ENCODE peak calls at places on chromosomes 7 and 10, in five cellular contexts. M is endodermal cell, X is uterus, P is breast epithelium, Y is H9. L is an unnamed sample.

GRCh38 chr7:158827411-158828342 is 1.6 kb downstream of the ESYT2 start:
- DNase-seq in X (no peak), Y (no peak), P (no peak), M (no peak), L (no peak)

GRCh38 chr7:83614112-83614511 is 34.8 kb downstream of the SEMA3E start:
- DNase-seq in X (no peak), Y (no peak), M (no peak), P (no peak), L (no peak)

GRCh38 chr7:44320141-44320540 is 5.3 kb downstream of the CAMK2B start:
- DNase-seq in X (no peak), M (no peak), Y (no peak), P (no peak), L (no peak)

GRCh38 chr10:34768261-34768971 is 46.7 kb downstream of the PARD3 start:
- DNase-seq in X (no peak), M (peak; percentile 70), Y (no peak), P (peak; percentile 81), L (peak; percentile 76)

GRCh38 chr10:81179805-81180452 is 642.2 kb downstream of the SH2D4B start:
- DNase-seq in Y (peak; percentile 31), P (no peak), M (peak; percentile 58), X (no peak), L (no peak)

GRCh38 chr10:110758898-110759297 is 112.8 kb upstream of the PDCD4 start:
- DNase-seq in M (no peak), P (no peak), X (peak; percentile 34), Y (no peak), L (no peak)

GRCh38 chr10:112461029-112461887 is 14.2 kb downstream of the VTI1A start:
- DNase-seq in X (no peak), Y (no peak), M (no peak), P (no peak), L (no peak)

GRCh38 chr7:131688738-131689661 is 132.6 kb upstream of the PODXL start:
- DNase-seq in P (no peak), Y (peak; percentile 89), X (peak; percentile 45), M (peak; percentile 96), L (no peak)

GRCh38 chr10:113493943-113494342 is 58.9 kb upstream of the HABP2 start:
- DNase-seq in P (no peak), M (no peak), X (no peak), Y (no peak), L (no peak)

GRCh38 chr7:102466097-102466496 is 1.3 kb downstream of the LRWD1 start:
- DNase-seq in Y (no peak), X (no peak), P (no peak), M (no peak), L (no peak)

GRCh38 chr10:89476676-89477075 is 58.7 kb downstream of the SLC16A12 start:
- DNase-seq in X (no peak), Y (no peak), P (peak; percentile 69), M (no peak), L (no peak)

GRCh38 chr10:129922598-129923123 is 41.4 kb downstream of the EBF3 start:
- DNase-seq in M (no peak), P (peak; percentile 27), Y (no peak), X (no peak), L (no peak)

GRCh38 chr10:129927351-129928120 is 36.5 kb downstream of the EBF3 start:
- DNase-seq in Y (no peak), X (no peak), M (no peak), P (peak; percentile 35), L (no peak)

GRCh38 chr10:129921801-129922597 is 42.1 kb downstream of the EBF3 start:
- DNase-seq in P (no peak), M (no peak), Y (no peak), X (no peak), L (no peak)

GRCh38 chr10:129926066-129927055 is 37.7 kb downstream of the EBF3 start:
- DNase-seq in M (no peak), P (peak; percentile 39), Y (no peak), X (no peak), L (no peak)

GRCh38 chr10:129924375-129925085 is 39.5 kb downstream of the EBF3 start:
- DNase-seq in M (no peak), Y (no peak), P (peak; percentile 7), X (no peak), L (no peak)
- TF ChIP-seq CTCF in M (no peak), Y (no peak), P (no peak), X (no peak), L (no peak)

GRCh38 chr10:116770281-116770680 is 27.9 kb upstream of the HSPA12A start:
- DNase-seq in M (no peak), X (no peak), Y (no peak), P (no peak), L (no peak)

GRCh38 chr10:116771891-116772290 is 29.5 kb upstream of the HSPA12A start:
- DNase-seq in X (no peak), Y (no peak), M (no peak), P (no peak), L (no peak)

GRCh38 chr10:116769791-116770190 is 27.4 kb upstream of the HSPA12A start:
- DNase-seq in M (no peak), P (no peak), X (no peak), Y (no peak), L (no peak)

GRCh38 chr10:116772901-116773300 is 30.5 kb upstream of the HSPA12A start:
- DNase-seq in X (no peak), Y (no peak), P (no peak), M (no peak), L (no peak)

GRCh38 chr10:116771101-116771705 is 28.8 kb upstream of the HSPA12A start:
- DNase-seq in P (no peak), X (peak; percentile 87), M (no peak), Y (no peak), L (peak; percentile 71)
- H3K27ac ChIP-seq in P (peak overlapping the region; percentile 80), X (peak overlapping the region; percentile 62), M (no peak overlapping the region), Y (no peak overlapping the region), L (peak overlapping the region; percentile 49)

GRCh38 chr10:754914-755313 is 65.4 kb upstream of the DIP2C start:
- DNase-seq in Y (no peak), P (no peak), X (no peak), M (no peak), L (no peak)

DNA sequence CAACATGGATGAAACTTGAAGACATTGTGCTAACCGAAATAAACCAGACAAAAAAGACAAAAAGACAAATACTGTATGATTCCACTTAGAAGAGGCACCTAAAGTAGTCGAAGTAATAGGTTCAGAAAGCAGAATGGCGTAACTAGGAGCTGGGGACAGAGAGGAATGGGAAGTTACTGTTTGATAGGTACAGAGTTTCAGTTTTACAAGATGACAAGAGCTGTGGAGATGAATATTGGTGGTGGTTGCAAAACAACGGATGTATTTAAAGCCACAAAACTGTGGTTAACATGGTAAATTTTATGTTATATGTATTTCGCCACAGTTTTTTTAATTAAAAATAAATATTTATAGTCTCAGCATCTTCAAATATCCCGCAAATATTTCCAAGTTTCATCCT is 64.1 kb upstream of the DIP2C start:
- DNase-seq in X (no peak), Y (no peak), M (no peak), P (no peak), L (no peak)
- H3K9me3 ChIP-seq in X (no peaks in the 10 kb centered on the region), Y (no peaks in the 10 kb centered on the region), M (no peaks in the 10 kb centered on the region), P (peaks cover 3% of the 10 kb centered on the region), L (no peaks in the 10 kb centered on the region)

DNA sequence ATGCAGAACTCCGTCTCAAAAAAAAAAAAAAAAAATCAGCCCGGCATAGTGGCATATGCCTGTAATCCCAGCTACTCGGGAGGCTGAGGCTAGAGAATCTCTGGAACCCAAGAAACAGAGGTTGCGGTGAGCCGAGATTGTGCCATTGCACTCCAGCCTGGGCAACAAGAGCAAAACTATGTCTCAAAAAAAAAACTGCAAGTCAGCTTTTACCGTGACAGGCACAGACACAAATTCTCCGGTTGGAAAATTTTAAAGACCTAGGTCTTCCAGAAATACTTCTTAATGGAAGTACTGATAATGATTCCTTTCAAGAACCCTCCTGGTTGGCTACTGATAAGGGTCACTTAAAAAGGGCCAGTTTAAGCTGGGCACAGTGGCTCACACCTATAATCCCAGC is 19.4 kb upstream of the ARPC1B start:
- DNase-seq in Y (no peak), X (no peak), M (no peak), P (peak; percentile 2), L (no peak)
- TF ChIP-seq CTCF in Y (no peak), X (no peak), M (no peak), P (no peak), L (no peak)